ENCODE peak calls at places on chromosomes 2 and 18, in four cellular contexts. C, O, K and M are unnamed samples.

GRCh38 chr2:177554365-177554764 is 161.8 kb downstream of the AGPS start:
- DNase-seq in C (no peak), O (no peak), K (no peak), M (no peak)

GRCh38 chr2:119049968-119050657 is 108.1 kb downstream of the MARCO start:
- DNase-seq in C (no peak), O (no peak), K (no peak), M (no peak)

GRCh38 chr2:69735696-69736095 is 6.2 kb upstream of the ANXA4 start:
- DNase-seq in C (no peak), O (peak; percentile 50), K (no peak), M (no peak)

GRCh38 chr2:30869988-30870387 is 62.7 kb upstream of the CAPN13 start:
- DNase-seq in C (no peak), O (no peak), K (no peak), M (no peak)

GRCh38 chr2:23427976-23428375 is 43.0 kb downstream of the KLHL29 start:
- DNase-seq in C (no peak), O (no peak), K (no peak), M (no peak)

GRCh38 chr18:55334875-55335274 is 253.1 kb downstream of the TCF4 start:
- DNase-seq in C (no peak), O (no peak), K (no peak), M (no peak)

GRCh38 chr18:13245481-13246000 is 27.0 kb downstream of the LDLRAD4 start:
- DNase-seq in C (no peak), O (no peak), K (no peak), M (no peak)

GRCh38 chr2:9388950-9389911 is 34.1 kb downstream of the ITGB1BP1 start:
- DNase-seq in C (no peak), O (no peak), K (no peak), M (no peak)

GRCh38 chr2:203510941-203511305 is 24.2 kb downstream of the RAPH1 start:
- DNase-seq in C (no peak), O (no peak), K (no peak), M (no peak)

GRCh38 chr2:219293736-219294201 is 14.6 kb downstream of the DNAJB2 start:
- DNase-seq in C (no peak), O (peak; percentile 10), K (no peak), M (no peak)

GRCh38 chr2:68292108-68292710 is 27.5 kb downstream of the CNRIP1 start:
- DNase-seq in C (no peak), O (peak; percentile 23), K (no peak), M (no peak)

GRCh38 chr2:204022550-204022949 is 86.0 kb downstream of the ICOS start:
- DNase-seq in C (no peak), O (no peak), K (no peak), M (no peak)

GRCh38 chr18:11502368-11502767 is 107.0 kb upstream of the SLC35G4 start:
- DNase-seq in C (no peak), O (no peak), K (no peak), M (no peak)

GRCh38 chr2:4962419-4962818 is 729.8 kb upstream of the SOX11 start:
- DNase-seq in C (no peak), O (no peak), K (no peak), M (no peak)

GRCh38 chr2:200483729-200484198 is 26.1 kb downstream of the KCTD18 start:
- DNase-seq in C (no peak), O (peak; percentile 73), K (no peak), M (no peak)
- TF ChIP-seq CTCF in C (peak; percentile 17), O (peak; percentile 48), K (no peak), M (peak; percentile 46)

DNA sequence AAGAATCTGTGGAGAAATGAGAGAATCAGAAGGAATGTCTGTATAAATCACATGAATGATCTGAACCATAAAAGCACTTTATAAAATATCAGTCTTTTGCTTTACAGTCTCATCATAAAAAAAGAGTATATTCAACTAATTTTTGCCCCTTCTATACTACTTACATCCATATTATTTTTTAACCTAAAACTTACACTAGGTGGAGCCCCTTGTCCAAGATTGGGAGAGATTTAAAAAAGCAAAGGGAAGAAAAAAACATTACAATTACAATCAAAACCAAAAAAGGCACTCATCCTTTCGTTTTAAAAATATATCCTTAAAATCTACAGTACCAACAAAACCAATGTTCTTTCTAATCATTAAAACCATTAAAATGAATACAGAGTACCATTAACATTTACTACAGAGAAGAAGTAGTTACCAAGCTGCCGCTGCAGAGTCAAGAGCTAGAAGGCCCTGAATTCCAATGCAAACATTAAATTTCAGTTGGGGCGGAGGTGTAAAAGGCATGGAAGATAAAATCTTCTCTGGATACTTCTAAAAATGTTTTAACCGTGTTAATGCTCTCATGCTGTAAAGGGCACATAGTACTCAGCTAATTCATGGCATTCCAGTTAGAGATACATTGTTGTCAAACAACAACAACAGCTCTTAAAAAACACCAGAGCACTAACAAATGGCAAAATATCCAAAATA is 56.7 kb upstream of the EPB41L3 start:
- DNase-seq in C (no peak), O (no peak), K (no peak), M (no peak)
- TF ChIP-seq CTCF in C (peak; percentile 42), O (peak; percentile 16), K (no peak), M (peak; percentile 55)

GRCh38 chr2:18988557-18989232 is 369.7 kb downstream of the OSR1 start:
- DNase-seq in C (no peak), O (no peak), K (no peak), M (no peak)

GRCh38 chr2:18987021-18987420 is 371.4 kb downstream of the OSR1 start:
- DNase-seq in C (no peak), O (no peak), K (no peak), M (no peak)

GRCh38 chr2:18986046-18986445 is 372.4 kb downstream of the OSR1 start:
- DNase-seq in C (no peak), O (no peak), K (no peak), M (no peak)

GRCh38 chr2:18991177-18992168 is 366.9 kb downstream of the OSR1 start:
- DNase-seq in C (no peak), O (peak; percentile 85), K (no peak), M (no peak)

GRCh38 chr2:18987592-18988073 is 370.8 kb downstream of the OSR1 start:
- DNase-seq in C (no peak), O (peak; percentile 57), K (no peak), M (no peak)
- TF ChIP-seq CTCF in C (no peak), O (no peak), K (no peak), M (peak; percentile 30)

GRCh38 chr2:42095923-42096408 is 48.1 kb downstream of the PKDCC start:
- DNase-seq in C (peak; percentile 63), O (peak; percentile 84), K (peak; percentile 45), M (no peak)
- TF ChIP-seq CTCF in C (peak; percentile 86), O (peak; percentile 52), K (peak; percentile 31), M (peak; percentile 80)

DNA sequence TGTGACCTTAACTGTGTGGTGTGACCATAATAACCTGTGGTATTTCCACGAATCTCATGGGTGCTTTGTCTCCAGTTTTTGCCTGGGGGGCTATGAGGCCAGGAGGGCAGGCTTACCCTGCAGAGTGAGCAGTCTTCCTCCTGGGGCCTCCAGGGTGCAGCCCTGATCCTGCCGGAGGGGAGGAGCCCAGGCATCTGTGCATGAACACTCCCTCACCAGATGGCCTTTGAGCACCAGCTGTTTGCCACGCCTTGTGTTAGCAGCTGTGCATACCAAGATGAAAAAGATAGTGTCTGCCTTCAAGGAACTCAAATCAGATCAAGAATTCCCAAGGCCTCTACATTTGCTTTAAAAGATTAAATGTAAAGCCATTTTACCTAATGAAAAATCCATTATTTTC is 75.0 kb upstream of the RBM44 start:
- DNase-seq in C (no peak), O (no peak), K (no peak), M (peak; percentile 43)
- TF ChIP-seq CTCF in C (no peak), O (no peak), K (no peak), M (no peak)

DNA sequence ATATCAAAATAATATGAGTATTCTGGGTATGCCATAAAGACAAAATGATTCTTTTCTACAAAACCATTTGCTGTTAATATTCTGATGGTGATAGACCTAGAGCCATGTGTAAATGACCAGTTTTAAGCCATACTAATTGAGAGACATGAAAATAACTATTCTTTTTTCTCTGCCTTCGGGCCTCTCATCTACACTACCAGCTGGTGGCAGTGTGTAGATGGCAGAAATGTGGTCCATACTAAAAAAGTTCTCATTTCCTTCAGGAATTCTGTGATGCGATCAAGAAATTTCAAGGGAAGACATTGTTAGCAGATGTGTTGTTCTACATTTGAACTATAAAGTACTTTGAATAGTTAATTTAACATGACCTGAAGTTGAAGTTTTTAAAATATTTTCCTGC is 485.2 kb downstream of the TRIB2 start:
- DNase-seq in C (no peak), O (no peak), K (no peak), M (no peak)
- TF ChIP-seq CTCF in C (no peak), O (no peak), K (no peak), M (peak; percentile 48)

DNA sequence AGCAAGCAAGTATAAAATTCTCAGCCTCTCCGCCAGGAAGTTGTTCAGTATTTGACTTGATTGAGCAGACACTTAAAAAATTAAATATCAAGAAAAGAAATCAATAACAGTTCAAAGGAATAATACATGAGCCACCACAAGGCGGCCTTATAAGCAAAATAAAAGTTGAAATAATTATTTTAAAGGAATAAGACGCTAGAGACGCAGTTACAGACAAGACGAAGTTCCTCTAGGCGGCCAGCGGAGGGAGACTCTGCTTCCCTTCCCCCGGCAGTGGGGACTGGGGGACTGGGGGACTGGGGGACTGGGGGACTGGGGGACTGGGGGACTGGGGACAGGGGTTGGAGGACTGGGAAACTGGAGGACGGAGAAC is 524 bp downstream of the CCDC178 start:
- DNase-seq in C (no peak), O (peak; percentile 31), K (no peak), M (no peak)
- TF ChIP-seq CTCF in C (no peak), O (no peak), K (no peak), M (peak; percentile 43)

GRCh38 chr2:235165631-235166030 is 213.8 kb downstream of the SH3BP4 start:
- DNase-seq in C (no peak), O (no peak), K (no peak), M (no peak)

GRCh38 chr2:235168174-235168979 is 216.6 kb downstream of the SH3BP4 start:
- DNase-seq in C (no peak), O (no peak), K (no peak), M (no peak)

GRCh38 chr2:235170016-235170415 is 218.2 kb downstream of the SH3BP4 start:
- DNase-seq in C (no peak), O (no peak), K (no peak), M (no peak)

GRCh38 chr2:235171511-235172130 is 219.8 kb downstream of the SH3BP4 start:
- DNase-seq in C (no peak), O (no peak), K (no peak), M (no peak)

GRCh38 chr2:235170536-235171510 is 219.0 kb downstream of the SH3BP4 start:
- DNase-seq in C (no peak), O (peak; percentile 17), K (no peak), M (no peak)
- TF ChIP-seq CTCF in C (no peak), O (no peak), K (no peak), M (peak; percentile 10)

DNA sequence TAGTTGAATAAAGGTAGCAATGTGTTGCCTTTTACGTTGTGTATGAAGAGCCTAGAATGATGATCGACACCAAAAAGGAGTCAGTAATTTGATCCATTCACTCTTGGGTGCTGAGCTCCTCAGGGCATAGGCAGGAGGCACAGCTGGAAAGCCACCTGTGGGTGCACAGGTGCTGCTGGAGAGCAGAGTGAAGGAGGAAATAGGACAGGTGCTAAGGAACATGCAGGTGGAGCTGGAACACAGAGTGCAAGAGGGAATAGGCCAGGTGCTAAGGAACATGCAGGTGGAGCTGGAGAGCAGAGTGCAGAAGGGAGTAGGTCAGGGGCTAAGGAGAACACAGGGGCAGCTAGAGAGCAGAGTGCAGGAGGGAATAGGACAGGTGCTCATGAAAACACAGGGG is 86.1 kb downstream of the SH3YL1 start:
- DNase-seq in C (no peak), O (no peak), K (no peak), M (no peak)
- TF ChIP-seq CTCF in C (no peak), O (no peak), K (no peak), M (no peak)